ENCODE peak calls at places on chromosomes 13 and 19, in four cellular contexts. E is body of pancreas, J is IMR-90, H is heart left ventricle. U is an unnamed sample.

GRCh38 chr13:76992548-76993001 is 694 bp downstream of the CLN5 start:
- DNase-seq in E (peak), H (peak), J (peak), U (no peak)

GRCh38 chr19:55654833-55655647 is at the start of gene U2AF2:
- DNase-seq in J (peak), E (peak), H (peak), U (peak)

GRCh38 chr13:109700176-109700575 is 86.2 kb downstream of the IRS2 start:
- DNase-seq in H (peak), E (no peak), J (peak), U (no peak)

GRCh38 chr13:106063591-106064308 is 471.7 kb downstream of the EFNB2 start:
- DNase-seq in E (no peak), J (peak), H (no peak), U (no peak)

GRCh38 chr13:111625526-111626315 is 305.3 kb downstream of the TEX29 start:
- DNase-seq in J (no peak), E (no peak), H (no peak), U (no peak)

GRCh38 chr19:2101417-2102335 is 5.0 kb downstream of the IZUMO4 start:
- DNase-seq in H (no peak), J (no peak), E (no peak), U (no peak)

GRCh38 chr13:20828540-20829364 is 55.0 kb upstream of the EEF1AKMT1 start:
- DNase-seq in J (peak), H (peak), E (peak), U (no peak)

GRCh38 chr19:6204212-6204611 is 68.7 kb downstream of the ACSBG2 start:
- DNase-seq in E (no peak), H (no peak), J (no peak), U (no peak)

GRCh38 chr13:75636339-75637095 is 387 bp downstream of the LMO7 start:
- DNase-seq in H (no peak), E (peak), J (peak), U (peak)

GRCh38 chr19:56947206-56947605 is 106.7 kb upstream of the PEG3 start:
- DNase-seq in H (no peak), J (no peak), E (no peak), U (no peak)

GRCh38 chr13:44382635-44383145 is 9.1 kb downstream of the SERP2 start:
- DNase-seq in H (no peak), J (no peak), E (no peak), U (no peak)

GRCh38 chr13:51360489-51360888 is 21.0 kb downstream of the SERPINE3 start:
- DNase-seq in H (no peak), J (no peak), E (no peak), U (no peak)

GRCh38 chr19:51572415-51572814 is 1.3 kb downstream of the ZNF175 start:
- DNase-seq in J (peak), E (no peak), H (no peak), U (no peak)

GRCh38 chr19:3687774-3688706 is 12.2 kb downstream of the PIP5K1C start:
- DNase-seq in H (no peak), J (no peak), E (no peak), U (peak)

GRCh38 chr19:54190942-54191670 is at the start of gene TSEN34:
- DNase-seq in J (peak), H (peak), E (peak), U (peak)

GRCh38 chr13:45419945-45420344 is 1.8 kb upstream of the SLC25A30 start:
- DNase-seq in J (no peak), E (no peak), H (no peak), U (no peak)

GRCh38 chr19:58518261-58519086 is 1.1 kb downstream of the ZBTB45 start:
- DNase-seq in H (no peak), E (no peak), J (no peak), U (no peak)

GRCh38 chr13:94416454-94417080 is 62.9 kb downstream of the DCT start:
- DNase-seq in E (no peak), J (peak), H (no peak), U (no peak)

GRCh38 chr19:48749571-48750198 is 2.8 kb downstream of the FUT1 start:
- DNase-seq in J (no peak), H (no peak), E (no peak), U (no peak)

GRCh38 chr19:28403698-28404099 is 809.3 kb downstream of the UQCRFS1 start:
- DNase-seq in H (no peak), J (no peak), E (no peak), U (no peak)

GRCh38 chr13:25384747-25385270 is 13.0 kb downstream of the ATP8A2 start:
- DNase-seq in E (no peak), H (no peak), J (no peak), U (no peak)

GRCh38 chr13:113421673-113422270 is 31.5 kb downstream of the ADPRHL1 start:
- DNase-seq in E (no peak), H (no peak), J (peak), U (no peak)

GRCh38 chr13:113422790-113423189 is 30.5 kb downstream of the ADPRHL1 start:
- DNase-seq in H (no peak), E (no peak), J (no peak), U (no peak)

GRCh38 chr13:113425931-113426590 is 27.2 kb downstream of the ADPRHL1 start:
- DNase-seq in E (no peak), J (no peak), H (no peak), U (no peak)

GRCh38 chr13:113420833-113421600 is 32.3 kb downstream of the ADPRHL1 start:
- DNase-seq in J (no peak), H (no peak), E (no peak), U (no peak)

DNA sequence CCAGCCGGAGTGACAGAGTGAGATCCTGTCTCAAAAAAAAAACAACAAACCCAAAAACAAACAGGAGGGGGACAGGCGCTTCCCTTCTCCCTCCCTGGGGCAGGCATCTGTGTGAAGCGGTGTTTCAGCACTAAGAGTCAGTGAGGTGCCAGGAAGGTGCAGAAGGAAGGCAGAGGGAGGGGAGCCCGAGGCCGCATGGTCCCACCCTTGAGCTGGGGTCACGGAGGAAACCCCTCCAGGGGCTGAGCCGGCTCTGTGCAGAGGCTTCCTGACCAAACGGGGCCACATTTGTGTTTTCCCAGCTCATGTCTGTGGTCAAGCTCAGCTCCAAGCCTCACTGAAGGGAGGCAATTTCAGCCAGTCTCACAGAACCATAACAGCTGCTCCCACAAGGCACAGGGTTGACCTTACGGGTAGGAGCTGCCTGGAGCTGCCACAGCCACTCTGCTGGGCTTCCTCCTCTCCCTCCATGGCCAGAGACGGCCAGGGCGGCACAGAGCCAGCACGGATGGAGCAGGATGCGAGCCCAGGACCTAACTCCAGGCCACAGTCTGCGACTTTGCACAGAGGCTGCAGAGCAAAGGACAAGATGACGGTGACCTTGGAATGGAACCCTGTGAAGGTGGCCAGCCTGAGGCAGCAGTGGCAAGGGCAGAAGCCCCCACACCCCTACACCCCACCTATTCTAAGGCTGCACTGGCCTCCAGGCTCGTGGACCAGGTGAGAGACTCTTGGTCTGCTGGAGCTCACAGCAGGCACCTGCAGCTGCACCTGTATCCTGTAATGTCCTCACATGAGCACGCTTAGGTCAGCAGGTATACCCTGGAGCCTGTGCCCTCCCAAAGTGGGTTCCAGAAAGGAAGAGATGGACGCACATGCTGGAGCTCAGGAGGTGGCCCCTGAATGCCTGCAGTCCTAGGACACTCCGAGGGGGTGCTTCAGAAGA is 29.8 kb downstream of the ADPRHL1 start:
- DNase-seq in H (no peak), J (no peak), E (no peak), U (peak)
- TF ChIP-seq POLR2A in H (no peak), J (no peak), E (no peak), U (no peak)

GRCh38 chr19:40416918-40417713 is 3.9 kb upstream of the PRX start:
- DNase-seq in J (peak), H (peak), E (no peak), U (peak)
- TF ChIP-seq POLR2A in J (no peak), H (peak), E (no peak), U (no peak)

GRCh38 chr19:1086618-1087017 is 8.6 kb downstream of the POLR2E start:
- DNase-seq in E (no peak), H (no peak), J (no peak), U (no peak)

GRCh38 chr19:1087813-1088418 is 7.3 kb downstream of the POLR2E start:
- DNase-seq in J (no peak), H (peak), E (no peak), U (peak)

GRCh38 chr19:1089126-1089771 is 5.9 kb downstream of the POLR2E start:
- DNase-seq in E (no peak), J (no peak), H (no peak), U (peak)

GRCh38 chr19:1089891-1090290 is 5.3 kb downstream of the POLR2E start:
- DNase-seq in J (no peak), E (no peak), H (no peak), U (no peak)

DNA sequence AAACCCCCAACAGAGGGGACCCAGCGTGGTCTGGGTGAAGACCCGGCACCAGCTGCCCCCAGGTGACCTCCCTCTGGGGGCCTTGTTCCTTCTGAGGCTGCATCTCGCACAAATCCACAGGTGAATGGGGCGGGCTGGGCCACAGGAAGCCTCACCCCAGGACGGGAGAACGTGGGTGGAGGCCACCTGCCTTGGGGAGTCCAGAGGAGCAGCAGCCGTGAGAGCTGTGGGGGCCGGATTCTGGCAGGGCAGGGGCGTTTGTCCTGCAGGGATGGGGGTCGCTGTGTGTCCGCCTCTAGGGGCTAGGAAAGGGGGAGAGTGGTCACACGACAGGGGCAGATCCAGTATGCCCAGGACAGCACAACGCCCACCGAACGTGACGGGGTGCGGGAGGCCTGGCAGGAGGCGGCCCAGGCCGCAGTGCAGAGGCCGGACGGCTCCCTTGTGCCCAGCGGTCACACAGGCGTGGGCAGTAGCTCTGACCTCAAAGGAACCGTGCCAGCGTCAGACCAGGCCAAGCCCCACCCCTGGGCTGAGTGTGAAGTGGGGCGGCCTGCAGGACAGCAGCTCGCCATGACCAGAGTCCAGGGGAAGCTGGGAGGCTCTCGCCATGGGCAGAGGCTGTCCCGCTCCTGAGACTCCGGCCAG is 6.6 kb downstream of the POLR2E start:
- DNase-seq in H (no peak), E (no peak), J (no peak), U (peak)
- TF ChIP-seq POLR2A in H (no peak), E (no peak), J (no peak), U (peak)

GRCh38 chr19:12333162-12334159 is at the start of gene ZNF563:
- DNase-seq in H (peak), E (peak), J (peak), U (peak)
- TF ChIP-seq POLR2A in H (peak), E (peak), J (peak), U (peak)

DNA sequence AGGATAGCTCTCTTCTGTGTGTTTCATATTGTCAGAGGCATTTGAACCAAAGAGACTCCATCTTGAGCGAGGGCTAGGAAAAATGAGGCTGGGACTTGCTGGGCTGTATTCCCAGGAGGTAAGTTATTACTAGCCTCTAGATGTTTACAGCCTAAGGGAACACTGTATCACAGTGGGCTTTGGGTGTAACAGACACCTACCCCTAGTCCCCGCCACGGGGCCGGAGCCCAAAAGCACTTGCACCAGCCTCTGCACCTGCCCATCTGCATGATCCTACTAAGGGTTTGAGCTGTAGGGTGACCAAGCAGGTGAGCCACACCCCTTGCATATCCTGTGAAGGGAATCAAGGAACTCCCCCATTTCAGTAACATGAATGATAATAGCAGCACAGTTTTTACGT is 1972.2 kb downstream of the OLFM4 start:
- DNase-seq in J (no peak), E (no peak), H (no peak), U (no peak)
- TF ChIP-seq POLR2A in J (no peak), E (no peak), H (no peak), U (no peak)

GRCh38 chr19:38875656-38876345 is 2.3 kb downstream of the RINL start:
- DNase-seq in H (no peak), E (no peak), J (no peak), U (no peak)

GRCh38 chr19:38878575-38879399 is 712 bp upstream of the RINL start:
- DNase-seq in J (no peak), E (no peak), H (no peak), U (peak)

GRCh38 chr19:38880076-38880881 is 2.2 kb upstream of the RINL start:
- DNase-seq in E (no peak), J (no peak), H (no peak), U (peak)

GRCh38 chr19:38879400-38879751 is 1.3 kb upstream of the RINL start:
- DNase-seq in E (no peak), H (no peak), J (no peak), U (peak)

GRCh38 chr19:38877781-38878574 is at the start of gene RINL:
- DNase-seq in J (no peak), H (peak), E (no peak), U (peak)
- TF ChIP-seq POLR2A in J (no peak), H (no peak), E (no peak), U (no peak)

GRCh38 chr19:14526423-14526822 is 3.0 kb upstream of the TECR start:
- DNase-seq in E (no peak), J (no peak), H (no peak), U (no peak)

GRCh38 chr19:14530005-14530348 is 583 bp downstream of the TECR start:
- DNase-seq in H (no peak), E (no peak), J (no peak), U (no peak)

GRCh38 chr19:14530505-14530904 is 1.1 kb downstream of the TECR start:
- DNase-seq in H (no peak), E (no peak), J (no peak), U (no peak)

GRCh38 chr19:14528419-14529253 is 758 bp upstream of the TECR start:
- DNase-seq in H (no peak), J (no peak), E (no peak), U (peak)

DNA sequence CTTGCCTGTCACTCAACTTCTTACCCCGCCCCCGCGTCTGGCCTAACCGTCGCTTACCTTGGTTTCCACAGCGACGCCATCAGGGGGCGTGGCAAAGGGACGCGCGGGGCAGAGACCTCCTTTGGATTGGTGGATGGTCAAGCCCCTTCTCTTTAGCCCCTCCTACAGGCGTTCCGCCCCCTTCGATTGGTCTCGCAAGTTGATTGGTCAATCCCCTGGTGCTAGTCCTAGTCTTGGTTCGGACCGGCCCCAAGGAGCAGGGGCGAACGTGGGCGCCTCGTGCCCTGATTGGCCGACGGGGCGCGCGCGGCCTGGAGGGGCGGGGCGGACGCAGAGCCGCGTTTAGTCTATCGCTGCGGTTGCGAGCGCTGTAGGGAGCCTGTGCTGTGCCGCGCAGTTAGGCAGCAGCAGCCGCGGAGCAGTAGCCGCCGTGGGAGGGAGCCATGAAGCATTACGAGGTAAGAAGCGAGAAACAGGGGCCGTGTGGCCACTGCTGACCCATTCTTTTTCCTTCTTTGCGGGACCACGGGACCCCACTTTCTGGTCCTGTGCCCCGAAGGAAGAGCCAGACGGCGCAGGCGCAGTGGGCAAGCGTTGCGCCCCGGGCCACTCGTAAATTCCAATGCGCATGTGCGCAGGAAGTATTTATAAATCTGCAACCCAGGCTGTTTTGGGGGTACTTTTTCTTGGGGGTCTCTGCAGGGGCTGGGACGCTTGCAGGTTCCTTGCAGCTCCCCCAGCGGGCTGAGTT is at the start of gene TECR:
- DNase-seq in E (peak), J (peak), H (peak), U (peak)
- TF ChIP-seq POLR2A in E (peak), J (peak), H (peak), U (peak)

GRCh38 chr13:107866666-107867623 is 348.4 kb downstream of the LIG4 start:
- DNase-seq in J (peak), E (peak), H (no peak), U (no peak)
- TF ChIP-seq POLR2A in J (peak), E (no peak), H (no peak), U (no peak)

GRCh38 chr13:98890186-98890585 is 87.7 kb downstream of the DOCK9 start:
- DNase-seq in H (no peak), J (peak), E (no peak), U (no peak)
- TF ChIP-seq POLR2A in H (no peak), J (no peak), E (no peak), U (no peak)

GRCh38 chr13:113210834-113211233 is 1.4 kb downstream of the CUL4A start:
- DNase-seq in J (no peak), E (no peak), H (no peak), U (no peak)

GRCh38 chr13:113207890-113208423 is 512 bp downstream of the PCID2 start:
- DNase-seq in E (peak), J (peak), H (peak), U (no peak)

GRCh38 chr13:113208424-113209335 is at the start of gene PCID2:
- DNase-seq in H (peak), E (peak), J (peak), U (peak)

GRCh38 chr13:113209880-113210421 is 538 bp downstream of the CUL4A start:
- DNase-seq in E (peak), J (peak), H (peak), U (peak)

DNA sequence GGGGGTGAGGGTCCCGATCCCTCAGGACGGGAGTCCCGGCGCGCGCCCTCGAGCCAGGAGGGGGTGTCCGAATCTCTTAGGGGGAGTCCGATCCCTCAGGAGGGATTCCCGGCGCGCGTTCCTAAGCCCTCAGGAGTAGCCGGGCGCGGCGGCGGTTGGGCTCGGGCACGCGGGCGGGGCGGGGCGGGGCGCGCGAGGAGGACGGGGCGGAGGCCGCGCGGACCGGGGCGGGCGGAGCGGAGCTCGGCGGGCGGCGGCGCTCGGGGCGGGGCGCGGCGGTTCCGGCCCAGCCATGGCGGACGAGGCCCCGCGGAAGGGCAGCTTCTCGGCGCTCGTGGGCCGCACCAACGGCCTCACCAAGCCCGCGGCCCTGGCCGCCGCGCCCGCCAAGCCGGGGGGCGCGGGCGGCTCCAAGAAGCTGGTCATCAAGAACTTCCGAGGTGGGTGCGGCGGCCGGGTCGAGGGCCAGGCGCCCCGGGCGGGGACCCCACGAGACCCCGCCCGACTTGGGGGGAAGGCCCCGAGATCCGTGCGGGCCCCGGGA is at the start of gene CUL4A:
- DNase-seq in H (peak), J (peak), E (peak), U (peak)
- TF ChIP-seq POLR2A in H (no peak), J (no peak), E (no peak), U (no peak)